ENCODE peak calls at places on chromosomes 12 and 14, in four cellular contexts. One of them, this sample, is unnamed.

GRCh38 chr12:75505706-75506312 is 5.6 kb downstream of the KRR1 start:
- DNase-seq in activated CD4-positive, CD25-positive, alpha-beta regulatory T cell: no peak
- DNase-seq in RKO: peak
- DNase-seq in NCI-H2081: no peak
- DNase-seq in this sample: no peak

GRCh38 chr14:94640721-94641631 is 28.8 kb downstream of the SERPINA3 start:
- DNase-seq in activated CD4-positive, CD25-positive, alpha-beta regulatory T cell: no peak
- DNase-seq in RKO: no peak
- DNase-seq in NCI-H2081: no peak
- DNase-seq in this sample: no peak

GRCh38 chr14:51789631-51790030 is 70.8 kb upstream of the GNG2 start:
- DNase-seq in NCI-H2081: no peak
- DNase-seq in activated CD4-positive, CD25-positive, alpha-beta regulatory T cell: no peak
- DNase-seq in RKO: no peak
- DNase-seq in this sample: no peak

GRCh38 chr12:31518680-31519227 is 72.2 kb downstream of the DENND5B start:
- DNase-seq in activated CD4-positive, CD25-positive, alpha-beta regulatory T cell: no peak
- DNase-seq in RKO: peak
- DNase-seq in NCI-H2081: peak
- DNase-seq in this sample: peak

GRCh38 chr14:90905531-90905930 is 89.3 kb upstream of the TTC7B start:
- DNase-seq in activated CD4-positive, CD25-positive, alpha-beta regulatory T cell: no peak
- DNase-seq in NCI-H2081: no peak
- DNase-seq in RKO: no peak
- DNase-seq in this sample: no peak

GRCh38 chr12:122659579-122659978 is 43.6 kb downstream of the HCAR2 start:
- DNase-seq in RKO: no peak
- DNase-seq in activated CD4-positive, CD25-positive, alpha-beta regulatory T cell: no peak
- DNase-seq in NCI-H2081: no peak
- DNase-seq in this sample: no peak

GRCh38 chr12:125330645-125331341 is 265.6 kb downstream of the AACS start:
- DNase-seq in NCI-H2081: no peak
- DNase-seq in activated CD4-positive, CD25-positive, alpha-beta regulatory T cell: no peak
- DNase-seq in RKO: peak
- DNase-seq in this sample: peak

GRCh38 chr12:113862570-113863454 is 103.3 kb downstream of the RBM19 start:
- DNase-seq in RKO: no peak
- DNase-seq in activated CD4-positive, CD25-positive, alpha-beta regulatory T cell: no peak
- DNase-seq in NCI-H2081: peak
- DNase-seq in this sample: no peak

GRCh38 chr14:84927096-84927910 is 602.6 kb upstream of the FLRT2 start:
- DNase-seq in activated CD4-positive, CD25-positive, alpha-beta regulatory T cell: no peak
- DNase-seq in RKO: no peak
- DNase-seq in NCI-H2081: no peak
- DNase-seq in this sample: no peak

GRCh38 chr12:13179159-13180074 is 17.1 kb upstream of the EMP1 start:
- DNase-seq in activated CD4-positive, CD25-positive, alpha-beta regulatory T cell: peak
- DNase-seq in NCI-H2081: peak
- DNase-seq in RKO: no peak
- DNase-seq in this sample: no peak

GRCh38 chr12:10551375-10551774 is 45.7 kb downstream of the EIF2S3B start:
- DNase-seq in activated CD4-positive, CD25-positive, alpha-beta regulatory T cell: no peak
- DNase-seq in RKO: no peak
- DNase-seq in NCI-H2081: no peak
- DNase-seq in this sample: no peak

GRCh38 chr14:33940561-33941011 is 10.3 kb downstream of the EGLN3 start:
- DNase-seq in activated CD4-positive, CD25-positive, alpha-beta regulatory T cell: no peak
- DNase-seq in NCI-H2081: no peak
- DNase-seq in RKO: no peak
- DNase-seq in this sample: no peak

GRCh38 chr12:27823038-27823437 is 43.0 kb upstream of the MANSC4 start:
- DNase-seq in activated CD4-positive, CD25-positive, alpha-beta regulatory T cell: no peak
- DNase-seq in NCI-H2081: no peak
- DNase-seq in RKO: no peak
- DNase-seq in this sample: no peak

GRCh38 chr14:61638595-61639391 is 56.5 kb upstream of the HIF1A start:
- DNase-seq in activated CD4-positive, CD25-positive, alpha-beta regulatory T cell: no peak
- DNase-seq in RKO: no peak
- DNase-seq in NCI-H2081: peak
- DNase-seq in this sample: no peak

GRCh38 chr12:38374751-38375150 is 58.2 kb downstream of the ALG10B start:
- DNase-seq in RKO: no peak
- DNase-seq in activated CD4-positive, CD25-positive, alpha-beta regulatory T cell: no peak
- DNase-seq in NCI-H2081: peak
- DNase-seq in this sample: no peak

GRCh38 chr14:30138517-30138916 is 210.9 kb upstream of the PRKD1 start:
- DNase-seq in RKO: peak
- DNase-seq in NCI-H2081: no peak
- DNase-seq in activated CD4-positive, CD25-positive, alpha-beta regulatory T cell: no peak
- DNase-seq in this sample: no peak

GRCh38 chr14:64416348-64416932 is 28.3 kb downstream of the MTHFD1 start:
- DNase-seq in activated CD4-positive, CD25-positive, alpha-beta regulatory T cell: no peak
- DNase-seq in RKO: no peak
- DNase-seq in NCI-H2081: no peak
- DNase-seq in this sample: no peak

GRCh38 chr14:96502621-96503251 is 554 bp downstream of the PAPOLA start:
- DNase-seq in NCI-H2081: peak
- DNase-seq in activated CD4-positive, CD25-positive, alpha-beta regulatory T cell: no peak
- DNase-seq in RKO: peak
- DNase-seq in this sample: peak

GRCh38 chr12:22043943-22044342 is 2.1 kb upstream of the CMAS start:
- DNase-seq in RKO: no peak
- DNase-seq in activated CD4-positive, CD25-positive, alpha-beta regulatory T cell: no peak
- DNase-seq in NCI-H2081: no peak
- DNase-seq in this sample: no peak

GRCh38 chr12:119179335-119180021 is 747 bp downstream of the HSPB8 start:
- DNase-seq in RKO: peak
- DNase-seq in NCI-H2081: no peak
- DNase-seq in activated CD4-positive, CD25-positive, alpha-beta regulatory T cell: no peak
- DNase-seq in this sample: peak

GRCh38 chr12:7832059-7832696 is 40.5 kb downstream of the SLC2A14 start:
- DNase-seq in NCI-H2081: no peak
- DNase-seq in RKO: peak
- DNase-seq in activated CD4-positive, CD25-positive, alpha-beta regulatory T cell: no peak
- DNase-seq in this sample: peak

GRCh38 chr12:132955094-132955932 is 793 bp downstream of the ZNF605 start:
- DNase-seq in RKO: peak
- DNase-seq in activated CD4-positive, CD25-positive, alpha-beta regulatory T cell: no peak
- DNase-seq in NCI-H2081: peak
- DNase-seq in this sample: peak

GRCh38 chr12:111448831-111449790 is 43.4 kb downstream of the SH2B3 start:
- DNase-seq in NCI-H2081: no peak
- DNase-seq in activated CD4-positive, CD25-positive, alpha-beta regulatory T cell: no peak
- DNase-seq in RKO: no peak
- DNase-seq in this sample: no peak

GRCh38 chr12:80053048-80053790 is 46.1 kb upstream of the OTOGL start:
- DNase-seq in activated CD4-positive, CD25-positive, alpha-beta regulatory T cell: no peak
- DNase-seq in RKO: peak
- DNase-seq in NCI-H2081: no peak
- DNase-seq in this sample: peak

GRCh38 chr14:81440041-81440440 is 39.9 kb upstream of the STON2 start:
- DNase-seq in RKO: no peak
- DNase-seq in NCI-H2081: no peak
- DNase-seq in activated CD4-positive, CD25-positive, alpha-beta regulatory T cell: no peak
- DNase-seq in this sample: no peak

GRCh38 chr12:118136559-118137003 is 657 bp downstream of the PEBP1 start:
- DNase-seq in activated CD4-positive, CD25-positive, alpha-beta regulatory T cell: no peak
- DNase-seq in NCI-H2081: peak
- DNase-seq in RKO: peak
- DNase-seq in this sample: peak